ENCODE peak calls at places on chromosomes 11 and 22, in seven cellular contexts. G, U, P, X, A, C and O are unnamed samples.
A peak's percentile ranks its signal among the peaks of the same experiment; 100 is the strongest.

GRCh38 chr11:82536706-82537105 is 197.0 kb downstream of the FAM181B start:
- DNase-seq in P (no peak), U (no peak), A (no peak), X (no peak), C (no peak), G (no peak), O (no peak)

GRCh38 chr22:29208502-29208862 is 2.8 kb downstream of the EMID1 start:
- DNase-seq in A (no peak), U (peak; percentile 41), P (no peak), C (no peak), G (no peak), X (no peak), O (no peak)

GRCh38 chr11:36818410-36818809 is 220.4 kb upstream of the RAG2 start:
- DNase-seq in U (peak; percentile 17), P (no peak), X (no peak), G (no peak), A (no peak), C (peak; percentile 6), O (no peak)

GRCh38 chr22:49553076-49553475 is 274.6 kb downstream of the BRD1 start:
- DNase-seq in A (no peak), X (no peak), P (no peak), C (no peak), G (no peak), U (no peak), O (no peak)

GRCh38 chr11:94933225-94934130 is 39.9 kb downstream of the CWC15 start:
- DNase-seq in U (no peak), X (peak; percentile 21), A (peak; percentile 50), C (no peak), P (no peak), G (no peak), O (no peak)

GRCh38 chr11:10302294-10302743 is 2.6 kb upstream of the ADM start:
- DNase-seq in U (no peak), X (peak; percentile 36), G (no peak), A (peak; percentile 56), C (no peak), P (no peak), O (no peak)

GRCh38 chr11:118281284-118281683 is 17.2 kb upstream of the MPZL2 start:
- DNase-seq in P (no peak), A (no peak), G (peak; percentile 40), U (no peak), C (no peak), X (no peak), O (no peak)

GRCh38 chr11:1875093-1875785 is 16.5 kb downstream of the PRR33 start:
- DNase-seq in G (no peak), X (no peak), A (no peak), C (no peak), U (no peak), P (no peak), O (no peak)

GRCh38 chr22:17922925-17923898 is 101.1 kb downstream of the MICAL3 start:
- DNase-seq in G (no peak), P (no peak), C (no peak), U (no peak), X (peak; percentile 58), A (no peak), O (no peak)

GRCh38 chr11:107050126-107050525 is 31.9 kb upstream of the GUCY1A2 start:
- DNase-seq in A (no peak), P (no peak), X (no peak), G (no peak), U (no peak), C (no peak), O (no peak)

GRCh38 chr11:115215694-115216615 is 288.3 kb downstream of the CADM1 start:
- DNase-seq in U (peak; percentile 75), P (peak; percentile 41), A (peak; percentile 19), G (no peak), X (no peak), C (no peak), O (peak; percentile 11)
- H3K9me2 ChIP-seq in U (no peaks in the 10 kb centered on the region), P (no peaks in the 10 kb centered on the region), A (no peaks in the 10 kb centered on the region), G (no peaks in the 10 kb centered on the region), X (no peaks in the 10 kb centered on the region), C (no peaks in the 10 kb centered on the region), O (no peaks in the 10 kb centered on the region)

GRCh38 chr11:47641585-47642098 is 717 bp downstream of the MTCH2 start:
- DNase-seq in X (peak; percentile 6), U (peak; percentile 28), G (peak; percentile 15), C (no peak), A (no peak), P (peak; percentile 7), O (no peak)

GRCh38 chr11:47646019-47646418 is 3.7 kb upstream of the MTCH2 start:
- DNase-seq in G (no peak), U (no peak), A (no peak), X (no peak), C (no peak), P (no peak), O (no peak)

GRCh38 chr11:47645500-47645899 is 3.1 kb upstream of the MTCH2 start:
- DNase-seq in A (no peak), U (no peak), P (no peak), G (no peak), X (no peak), C (no peak), O (no peak)

GRCh38 chr11:47642099-47642855 is at the start of gene MTCH2:
- DNase-seq in X (peak; percentile 95), C (peak; percentile 91), P (peak; percentile 98), U (peak; percentile 96), A (peak; percentile 86), G (peak; percentile 96), O (peak; percentile 98)
- TF ChIP-seq CTCF in X (peak; percentile 22), C (no peak), P (peak; percentile 43), U (no peak), A (peak; percentile 18), G (peak; percentile 6), O (peak; percentile 26)

GRCh38 chr11:27722117-27722844 is 22.0 kb upstream of the BDNF start:
- DNase-seq in P (no peak), G (peak; percentile 37), A (no peak), X (no peak), U (peak; percentile 89), C (no peak), O (peak; percentile 30)

GRCh38 chr11:27720277-27720830 is 20.1 kb upstream of the BDNF start:
- DNase-seq in U (peak; percentile 96), A (no peak), P (no peak), X (peak; percentile 28), C (no peak), G (no peak), O (peak; percentile 86)

GRCh38 chr11:27722945-27723344 is 22.7 kb upstream of the BDNF start:
- DNase-seq in U (peak; percentile 62), A (no peak), X (no peak), P (no peak), C (no peak), G (no peak), O (peak; percentile 7)

GRCh38 chr11:27719575-27719925 is 19.3 kb upstream of the BDNF start:
- DNase-seq in P (no peak), C (no peak), G (no peak), U (peak; percentile 62), A (no peak), X (no peak), O (no peak)

DNA sequence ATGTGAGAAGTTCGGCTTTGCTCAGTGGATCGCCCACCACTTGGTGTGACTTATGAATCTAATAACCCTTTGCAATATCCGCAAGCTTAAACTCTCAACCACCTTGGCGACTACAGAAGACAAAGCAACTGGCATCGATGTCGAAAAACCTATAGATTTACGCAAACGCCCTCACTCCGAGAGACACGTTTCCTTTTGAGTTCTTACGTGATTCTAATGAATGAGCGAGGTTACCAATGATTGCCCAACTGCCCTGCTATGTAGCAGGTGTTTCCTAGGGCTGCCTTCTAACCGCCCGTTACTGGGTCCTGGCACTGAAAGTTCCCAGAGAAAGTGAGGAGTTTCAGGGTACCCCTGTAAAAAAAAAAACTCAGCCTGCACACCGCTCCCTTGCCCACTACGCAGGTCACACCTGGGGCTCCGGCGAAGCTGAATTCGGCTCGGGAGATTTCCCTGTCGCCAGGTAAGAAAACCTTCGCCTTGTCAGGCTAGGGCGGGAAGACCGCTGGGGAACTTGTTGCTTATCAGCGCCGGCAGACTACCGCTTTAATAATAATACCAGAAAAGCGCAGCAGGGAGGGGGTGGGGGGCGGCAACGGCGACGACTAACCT is 21.4 kb upstream of the BDNF start:
- DNase-seq in A (no peak), P (no peak), X (no peak), G (peak; percentile 20), C (no peak), U (peak; percentile 50), O (no peak)
- H3K4me3 ChIP-seq in A (no peak overlapping the region), P (no peak overlapping the region), X (no peak overlapping the region), G (peak overlapping the region; percentile 13), C (no peak overlapping the region), U (peak overlapping the region; percentile 87), O (peak overlapping the region; percentile 42)

GRCh38 chr11:91585035-91585801 is 639.4 kb upstream of the FAT3 start:
- DNase-seq in U (no peak), G (peak; percentile 55), C (no peak), P (no peak), A (no peak), X (no peak), O (no peak)
- H3K9me2 ChIP-seq in U (no peaks in the 10 kb centered on the region), G (no peaks in the 10 kb centered on the region), C (no peaks in the 10 kb centered on the region), P (no peaks in the 10 kb centered on the region), A (no peaks in the 10 kb centered on the region), X (no peaks in the 10 kb centered on the region), O (no peaks in the 10 kb centered on the region)

DNA sequence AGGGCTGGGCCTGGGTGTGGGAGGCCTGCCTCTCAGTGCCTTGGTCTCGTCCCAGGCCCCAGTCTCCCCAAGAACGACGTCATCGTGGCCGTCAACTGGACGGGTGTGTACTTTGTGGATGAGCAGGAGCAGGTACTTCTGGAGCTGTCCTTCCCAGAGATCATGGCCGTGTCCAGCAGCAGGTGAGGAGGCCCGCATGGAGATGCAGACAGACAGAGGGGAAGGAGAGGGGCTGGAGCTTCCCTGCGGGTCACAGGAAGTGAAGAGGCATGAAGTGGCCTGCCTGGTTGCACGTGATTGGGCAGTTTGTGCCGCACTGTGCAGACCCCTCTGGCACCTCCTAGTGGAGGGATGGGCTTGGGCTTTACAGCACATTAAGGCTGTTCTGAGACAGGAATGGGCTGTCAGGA is 70.4 kb downstream of the MYO7A start:
- DNase-seq in P (peak; percentile 37), U (peak; percentile 87), A (no peak), X (peak; percentile 43), G (no peak), C (peak; percentile 48), O (no peak)
- TF ChIP-seq CTCF in P (peak; percentile 67), U (peak; percentile 77), A (peak; percentile 60), X (peak; percentile 64), G (peak; percentile 32), C (peak; percentile 67), O (no peak)

DNA sequence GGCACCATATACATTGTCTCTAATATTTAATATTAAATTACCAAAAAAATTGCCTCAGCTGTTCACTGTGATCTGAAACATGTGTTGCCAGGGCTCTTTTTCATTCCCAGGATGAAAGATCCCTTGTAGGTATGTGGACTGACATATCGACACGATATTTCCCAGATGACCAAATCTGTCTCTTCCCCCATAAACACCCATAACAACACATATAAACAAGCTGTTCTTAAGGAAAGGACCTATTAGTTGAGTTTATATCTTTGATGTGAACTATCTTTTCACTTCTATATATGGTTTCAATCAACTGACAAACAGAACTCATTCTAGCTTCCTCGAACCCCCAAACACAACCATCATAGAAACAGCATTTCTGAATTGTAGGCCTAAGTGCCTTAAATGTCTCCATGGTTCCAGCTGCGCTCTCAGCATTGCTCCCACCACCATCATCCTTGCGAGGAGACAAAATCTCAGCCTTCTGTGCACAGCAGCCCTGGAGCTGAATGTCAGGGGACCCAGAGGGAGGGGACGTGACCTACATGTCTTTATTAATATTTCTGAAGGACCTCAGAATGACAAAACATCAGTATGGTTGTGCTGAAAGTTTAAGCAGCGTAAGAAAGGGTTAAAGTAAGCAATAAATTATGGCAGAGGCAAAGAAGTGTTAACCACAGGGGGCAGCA is 67.0 kb downstream of the ETS1 start:
- DNase-seq in C (no peak), G (no peak), P (peak; percentile 56), U (no peak), A (no peak), X (no peak), O (no peak)
- H3K4me3 ChIP-seq in C (no peak overlapping the region), G (peak overlapping the region; percentile 82), P (peak overlapping the region; percentile 98), U (peak overlapping the region; percentile 89), A (peak overlapping the region; percentile 91), X (peak overlapping the region; percentile 77), O (peak overlapping the region; percentile 82)